ENCODE peak calls at places on chromosome 15, in seven cellular contexts. U is psoas muscle, Y is mesothelial cell of epicardium, Z is WTC11, Q is OCI-LY7, X is dorsolateral prefrontal cortex, E is breast epithelium. P is an unnamed sample.

GRCh38 chr15:74889390-74889881 is 406 bp upstream of the MPI start:
- DNase-seq in Z (peak), Y (no peak), U (peak), Q (no peak), E (no peak), X (peak), P (no peak)

GRCh38 chr15:91522609-91523332 is 330.7 kb upstream of the SLCO3A1 start:
- DNase-seq in U (no peak), X (no peak), Z (no peak), Q (no peak), E (no peak), Y (no peak), P (no peak)

GRCh38 chr15:45064386-45064785 is 41.4 kb downstream of the SORD start:
- DNase-seq in E (no peak), Y (no peak), X (no peak), U (no peak), Z (no peak), Q (no peak), P (no peak)

GRCh38 chr15:66825139-66825538 is 123.1 kb downstream of the SMAD6 start:
- DNase-seq in U (no peak), Q (no peak), X (no peak), Z (no peak), Y (no peak), E (no peak), P (no peak)

GRCh38 chr15:59170295-59170881 is 36.3 kb upstream of the LDHAL6B start:
- DNase-seq in E (peak), X (peak), Q (no peak), U (peak), Z (peak), Y (no peak), P (no peak)

GRCh38 chr15:63752075-63752684 is 81.6 kb downstream of the HERC1 start:
- DNase-seq in U (no peak), Q (peak), X (no peak), Z (no peak), E (no peak), Y (no peak), P (no peak)

GRCh38 chr15:101328001-101328400 is 33.0 kb upstream of the SNRPA1 start:
- DNase-seq in U (no peak), E (no peak), X (no peak), Y (no peak), Z (no peak), Q (no peak), P (no peak)

GRCh38 chr15:90690585-90690984 is 26.6 kb upstream of the BLM start:
- DNase-seq in E (no peak), Z (no peak), Q (no peak), X (no peak), Y (no peak), U (no peak), P (no peak)

GRCh38 chr15:91517491-91518200 is 335.9 kb upstream of the SLCO3A1 start:
- DNase-seq in Q (no peak), E (no peak), X (no peak), U (no peak), Z (no peak), Y (no peak), P (no peak)

GRCh38 chr15:81296673-81297072 is 27.3 kb downstream of the STARD5 start:
- DNase-seq in U (no peak), Y (no peak), E (peak), Q (peak), Z (no peak), X (peak), P (peak)

GRCh38 chr15:47407692-47408091 is 309.6 kb upstream of the SEMA6D start:
- DNase-seq in U (no peak), X (no peak), Z (peak), E (no peak), Y (no peak), Q (no peak), P (no peak)

GRCh38 chr15:25375557-25375956 is 63.3 kb downstream of the UBE3A start:
- DNase-seq in U (no peak), Y (no peak), Q (no peak), X (no peak), Z (no peak), E (no peak), P (no peak)

DNA sequence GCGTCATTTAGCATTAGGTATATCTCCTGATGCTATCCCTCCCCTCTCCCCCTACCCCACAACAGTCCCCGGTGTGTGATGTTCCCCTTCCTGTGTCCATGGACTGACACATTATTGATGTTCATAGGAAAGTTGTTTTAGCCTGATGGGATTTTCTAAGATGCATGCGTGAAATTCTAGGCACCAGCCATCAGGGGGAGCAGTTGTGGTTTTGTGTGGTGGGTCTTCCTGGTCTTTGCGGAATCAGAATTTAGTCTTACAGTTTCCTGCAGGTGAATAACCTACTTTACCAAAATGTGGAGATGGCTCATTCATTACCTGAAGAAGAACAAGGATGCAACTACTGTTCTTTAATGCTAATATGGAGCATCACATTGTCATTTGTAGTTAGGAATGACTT is 455.0 kb upstream of the THBS1 start:
- DNase-seq in X (no peak), Z (peak), E (no peak), Q (peak), Y (no peak), U (no peak), P (no peak)
- TF ChIP-seq CTCF in X (peak), Z (peak), E (peak), Q (peak), Y (peak), U (no peak), P (no peak)

GRCh38 chr15:89496155-89497098 is at the start of gene RHCG:
- DNase-seq in E (no peak), Y (no peak), Q (no peak), U (no peak), X (no peak), Z (peak), P (no peak)
- TF ChIP-seq CTCF in E (no peak), Y (peak), Q (no peak), U (no peak), X (no peak), Z (no peak), P (no peak)

GRCh38 chr15:38453971-38454686 is at the start of gene FAM98B:
- DNase-seq in Y (peak), Q (peak), X (peak), Z (peak), E (peak), U (peak), P (peak)
- TF ChIP-seq CTCF in Y (no peak), Q (peak), X (no peak), Z (no peak), E (no peak), U (no peak), P (no peak)

GRCh38 chr15:95025924-95026728 is 794.8 kb downstream of the MCTP2 start:
- DNase-seq in X (no peak), Y (no peak), E (no peak), Z (peak), Q (peak), U (peak), P (no peak)

GRCh38 chr15:95019907-95020306 is 788.5 kb downstream of the MCTP2 start:
- DNase-seq in X (no peak), E (no peak), U (no peak), Z (no peak), Q (no peak), Y (no peak), P (no peak)

GRCh38 chr15:95018888-95019545 is 787.7 kb downstream of the MCTP2 start:
- DNase-seq in X (no peak), E (no peak), Q (no peak), U (no peak), Z (no peak), Y (no peak), P (no peak)

GRCh38 chr15:95021816-95022215 is 790.5 kb downstream of the MCTP2 start:
- DNase-seq in U (no peak), E (no peak), Q (no peak), Y (no peak), X (no peak), Z (no peak), P (no peak)

DNA sequence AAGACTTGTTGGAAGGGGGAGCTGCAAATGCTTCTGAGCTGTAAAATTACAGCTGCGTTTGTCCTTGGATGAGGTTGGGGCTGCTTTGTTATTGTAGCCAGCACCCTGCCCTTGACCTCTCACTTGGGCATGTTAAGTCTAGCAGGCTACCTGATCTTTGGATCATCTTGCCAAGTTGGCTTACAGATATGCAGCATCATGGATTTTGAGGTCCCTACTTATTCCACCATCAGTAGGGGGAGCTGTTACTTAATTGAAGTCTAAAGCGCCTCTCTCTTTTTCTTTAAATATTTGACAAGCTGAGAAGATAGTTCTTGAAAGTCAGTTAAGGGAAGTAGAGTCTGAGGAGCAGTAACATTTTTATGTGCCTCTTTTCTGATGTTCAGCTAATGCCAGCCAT is 793.0 kb downstream of the MCTP2 start:
- DNase-seq in Z (no peak), Y (no peak), U (no peak), Q (peak), X (no peak), E (no peak), P (no peak)
- TF ChIP-seq CTCF in Z (no peak), Y (peak), U (peak), Q (peak), X (no peak), E (no peak), P (no peak)

GRCh38 chr15:71784719-71785118 is 25.6 kb upstream of the NR2E3 start:
- DNase-seq in Q (peak), X (no peak), E (no peak), Y (no peak), U (no peak), Z (peak), P (no peak)
- TF ChIP-seq CTCF in Q (peak), X (no peak), E (no peak), Y (no peak), U (no peak), Z (peak), P (no peak)

GRCh38 chr15:40952901-40953712 is at the start of gene CHAC1:
- DNase-seq in E (peak), Q (peak), X (peak), Z (peak), Y (peak), U (peak), P (peak)
- TF ChIP-seq CTCF in E (no peak), Q (peak), X (no peak), Z (no peak), Y (no peak), U (no peak), P (no peak)

GRCh38 chr15:80087104-80087503 is 27.6 kb downstream of the ZFAND6 start:
- DNase-seq in E (no peak), Z (no peak), Y (no peak), X (no peak), U (no peak), Q (no peak), P (no peak)
- TF ChIP-seq CTCF in E (no peak), Z (no peak), Y (peak), X (no peak), U (no peak), Q (no peak), P (no peak)

DNA sequence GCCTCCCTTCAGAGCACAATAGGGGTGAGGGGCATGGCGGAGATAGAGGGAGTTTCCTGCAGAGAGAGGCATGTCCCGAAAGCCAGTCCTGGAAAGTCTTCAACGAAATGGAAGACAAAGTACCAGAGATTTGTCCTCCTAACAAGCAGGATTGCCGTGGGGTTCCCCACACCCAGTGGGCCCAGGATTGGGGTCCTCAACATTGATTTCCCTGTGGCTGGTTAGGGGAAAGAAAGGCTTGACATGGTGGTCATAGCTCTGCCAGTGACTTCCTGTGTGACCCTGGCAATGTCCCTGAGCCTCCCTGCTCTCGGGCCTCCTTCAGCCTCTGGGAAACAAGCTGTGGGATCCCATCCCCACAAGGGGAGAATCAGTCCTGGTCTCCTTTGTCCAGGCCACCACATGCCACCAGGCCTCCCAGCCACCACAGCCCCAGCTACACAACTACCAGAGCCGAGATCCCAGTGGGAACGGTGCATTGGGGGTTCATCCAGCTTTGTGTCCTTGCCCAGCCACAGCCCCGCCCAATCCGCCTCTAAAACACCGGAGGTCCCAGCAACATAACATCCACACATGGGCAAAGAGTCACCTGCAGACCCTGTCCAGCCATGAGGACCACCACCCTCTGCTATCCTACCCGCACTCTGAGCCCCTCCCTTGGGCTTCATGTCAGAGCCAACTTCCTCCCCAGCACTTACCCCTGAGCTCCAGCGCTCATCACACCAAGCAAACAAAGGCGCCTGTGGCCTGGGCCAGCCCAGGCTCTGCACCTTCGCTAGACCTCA is 63.0 kb downstream of the ADAMTS17 start:
- DNase-seq in Y (no peak), Z (no peak), E (no peak), X (no peak), U (no peak), Q (no peak), P (no peak)
- TF ChIP-seq CTCF in Y (no peak), Z (no peak), E (no peak), X (no peak), U (no peak), Q (no peak), P (no peak)